ENCODE peak calls at places on chromosomes 1 and 21, in seven cellular contexts. One of them, this sample, is unnamed.

GRCh38 chr1:66527688-66528087 is 6.3 kb upstream of the SGIP1 start:
- DNase-seq in lower leg skin: no peak
- DNase-seq in NCI-H1105: no peak
- DNase-seq in T-helper 2 cell: no peak
- DNase-seq in NAMALWA: no peak
- DNase-seq in OCI-LY7: no peak
- DNase-seq in NCI-H460: no peak
- DNase-seq in this sample: no peak

GRCh38 chr1:67732750-67733151 is 47.8 kb downstream of the GADD45A start:
- DNase-seq in lower leg skin: no peak
- DNase-seq in NAMALWA: peak
- DNase-seq in NCI-H460: no peak
- DNase-seq in NCI-H1105: no peak
- DNase-seq in OCI-LY7: peak
- DNase-seq in T-helper 2 cell: peak
- DNase-seq in this sample: no peak

GRCh38 chr1:95953005-95953404 is 719.0 kb downstream of the RWDD3 start:
- DNase-seq in NCI-H460: no peak
- DNase-seq in NCI-H1105: no peak
- DNase-seq in OCI-LY7: no peak
- DNase-seq in lower leg skin: no peak
- DNase-seq in T-helper 2 cell: no peak
- DNase-seq in NAMALWA: no peak
- DNase-seq in this sample: no peak

GRCh38 chr1:181089777-181090505 is 1.4 kb downstream of the IER5 start:
- DNase-seq in T-helper 2 cell: peak
- DNase-seq in NAMALWA: peak
- DNase-seq in NCI-H460: peak
- DNase-seq in lower leg skin: peak
- DNase-seq in NCI-H1105: peak
- DNase-seq in OCI-LY7: peak
- DNase-seq in this sample: peak

GRCh38 chr1:29416825-29417557 is 180.7 kb downstream of the PTPRU start:
- DNase-seq in T-helper 2 cell: no peak
- DNase-seq in OCI-LY7: no peak
- DNase-seq in NCI-H460: no peak
- DNase-seq in NCI-H1105: no peak
- DNase-seq in lower leg skin: no peak
- DNase-seq in NAMALWA: no peak
- DNase-seq in this sample: no peak

GRCh38 chr1:101738475-101738874 is 258.3 kb downstream of the OLFM3 start:
- DNase-seq in OCI-LY7: no peak
- DNase-seq in NCI-H1105: no peak
- DNase-seq in T-helper 2 cell: no peak
- DNase-seq in lower leg skin: no peak
- DNase-seq in NCI-H460: no peak
- DNase-seq in NAMALWA: no peak
- DNase-seq in this sample: no peak

GRCh38 chr21:38170283-38170682 is 86.5 kb upstream of the KCNJ15 start:
- DNase-seq in lower leg skin: no peak
- DNase-seq in NCI-H1105: no peak
- DNase-seq in NCI-H460: no peak
- DNase-seq in OCI-LY7: no peak
- DNase-seq in T-helper 2 cell: peak
- DNase-seq in NAMALWA: peak
- DNase-seq in this sample: no peak

GRCh38 chr1:22465018-22465565 is 13.4 kb downstream of the ZBTB40 start:
- DNase-seq in NCI-H460: no peak
- DNase-seq in lower leg skin: no peak
- DNase-seq in OCI-LY7: no peak
- DNase-seq in NAMALWA: no peak
- DNase-seq in T-helper 2 cell: no peak
- DNase-seq in NCI-H1105: no peak
- DNase-seq in this sample: no peak

GRCh38 chr1:172144445-172145060 is 275.9 kb upstream of the C1orf105 start:
- DNase-seq in NAMALWA: no peak
- DNase-seq in T-helper 2 cell: no peak
- DNase-seq in lower leg skin: peak
- DNase-seq in NCI-H460: no peak
- DNase-seq in NCI-H1105: no peak
- DNase-seq in OCI-LY7: no peak
- DNase-seq in this sample: no peak

GRCh38 chr1:9413143-9413876 is 120.6 kb downstream of the SPSB1 start:
- DNase-seq in NCI-H1105: no peak
- DNase-seq in NCI-H460: no peak
- DNase-seq in NAMALWA: peak
- DNase-seq in T-helper 2 cell: peak
- DNase-seq in lower leg skin: no peak
- DNase-seq in OCI-LY7: peak
- DNase-seq in this sample: peak

GRCh38 chr1:206744683-206745082 is 25.9 kb upstream of the IL19 start:
- DNase-seq in T-helper 2 cell: peak
- DNase-seq in NAMALWA: no peak
- DNase-seq in lower leg skin: no peak
- DNase-seq in OCI-LY7: no peak
- DNase-seq in NCI-H1105: no peak
- DNase-seq in NCI-H460: no peak
- DNase-seq in this sample: no peak

GRCh38 chr1:32250893-32251716 is at the start of gene LCK:
- DNase-seq in NAMALWA: peak
- DNase-seq in NCI-H1105: no peak
- DNase-seq in NCI-H460: no peak
- DNase-seq in OCI-LY7: peak
- DNase-seq in lower leg skin: no peak
- DNase-seq in T-helper 2 cell: peak
- DNase-seq in this sample: peak

GRCh38 chr1:101101362-101101761 is 75.8 kb upstream of the DPH5 start:
- DNase-seq in lower leg skin: no peak
- DNase-seq in NCI-H1105: no peak
- DNase-seq in OCI-LY7: no peak
- DNase-seq in NCI-H460: no peak
- DNase-seq in NAMALWA: no peak
- DNase-seq in T-helper 2 cell: no peak
- DNase-seq in this sample: no peak

GRCh38 chr1:154386643-154387352 is 18.3 kb upstream of the IL6R start:
- DNase-seq in NCI-H460: no peak
- DNase-seq in NCI-H1105: no peak
- DNase-seq in lower leg skin: no peak
- DNase-seq in NAMALWA: no peak
- DNase-seq in OCI-LY7: peak
- DNase-seq in T-helper 2 cell: peak
- DNase-seq in this sample: peak

GRCh38 chr1:33824321-33824720 is 39.6 kb upstream of the HMGB4 start:
- DNase-seq in T-helper 2 cell: no peak
- DNase-seq in NAMALWA: no peak
- DNase-seq in NCI-H460: no peak
- DNase-seq in lower leg skin: no peak
- DNase-seq in OCI-LY7: no peak
- DNase-seq in NCI-H1105: no peak
- DNase-seq in this sample: no peak

GRCh38 chr1:37556712-37557196 is at the start of gene DNALI1:
- DNase-seq in lower leg skin: peak
- DNase-seq in NCI-H460: no peak
- DNase-seq in OCI-LY7: peak
- DNase-seq in NAMALWA: peak
- DNase-seq in T-helper 2 cell: peak
- DNase-seq in NCI-H1105: peak
- DNase-seq in this sample: peak

GRCh38 chr1:75203415-75204277 is 69.5 kb downstream of the LHX8 start:
- DNase-seq in T-helper 2 cell: peak
- DNase-seq in NCI-H460: peak
- DNase-seq in NAMALWA: peak
- DNase-seq in OCI-LY7: peak
- DNase-seq in NCI-H1105: peak
- DNase-seq in lower leg skin: no peak
- DNase-seq in this sample: no peak

GRCh38 chr1:240706150-240706904 is 94.4 kb upstream of the GREM2 start:
- DNase-seq in OCI-LY7: no peak
- DNase-seq in NAMALWA: no peak
- DNase-seq in T-helper 2 cell: no peak
- DNase-seq in lower leg skin: no peak
- DNase-seq in NCI-H1105: no peak
- DNase-seq in NCI-H460: no peak
- DNase-seq in this sample: no peak

GRCh38 chr1:98733782-98734112 is 72.2 kb downstream of the SNX7 start:
- DNase-seq in lower leg skin: no peak
- DNase-seq in OCI-LY7: no peak
- DNase-seq in NCI-H460: no peak
- DNase-seq in NAMALWA: no peak
- DNase-seq in NCI-H1105: no peak
- DNase-seq in T-helper 2 cell: no peak
- DNase-seq in this sample: no peak

GRCh38 chr1:147534386-147534785 is 6.9 kb upstream of the BCL9 start:
- DNase-seq in NAMALWA: no peak
- DNase-seq in lower leg skin: no peak
- DNase-seq in NCI-H460: no peak
- DNase-seq in NCI-H1105: no peak
- DNase-seq in T-helper 2 cell: no peak
- DNase-seq in OCI-LY7: peak
- DNase-seq in this sample: no peak

GRCh38 chr1:90386899-90387334 is 330.2 kb downstream of the BARHL2 start:
- DNase-seq in lower leg skin: no peak
- DNase-seq in T-helper 2 cell: no peak
- DNase-seq in NCI-H1105: no peak
- DNase-seq in NAMALWA: no peak
- DNase-seq in OCI-LY7: no peak
- DNase-seq in NCI-H460: no peak
- DNase-seq in this sample: no peak

GRCh38 chr21:33236013-33236686 is 6.4 kb downstream of the IFNAR2 start:
- DNase-seq in NAMALWA: no peak
- DNase-seq in NCI-H460: no peak
- DNase-seq in OCI-LY7: no peak
- DNase-seq in T-helper 2 cell: no peak
- DNase-seq in lower leg skin: no peak
- DNase-seq in NCI-H1105: no peak
- DNase-seq in this sample: no peak

GRCh38 chr21:37712204-37712934 is 203.9 kb downstream of the KCNJ6 start:
- DNase-seq in OCI-LY7: peak
- DNase-seq in NCI-H460: peak
- DNase-seq in NAMALWA: peak
- DNase-seq in NCI-H1105: peak
- DNase-seq in lower leg skin: peak
- DNase-seq in T-helper 2 cell: peak
- DNase-seq in this sample: no peak

GRCh38 chr1:55064861-55065263 is 25.5 kb downstream of the PCSK9 start:
- DNase-seq in T-helper 2 cell: no peak
- DNase-seq in NCI-H460: no peak
- DNase-seq in NAMALWA: no peak
- DNase-seq in lower leg skin: no peak
- DNase-seq in OCI-LY7: no peak
- DNase-seq in NCI-H1105: peak
- DNase-seq in this sample: no peak

GRCh38 chr1:154329551-154330131 is 4.3 kb downstream of the ATP8B2 start:
- DNase-seq in NAMALWA: no peak
- DNase-seq in OCI-LY7: no peak
- DNase-seq in T-helper 2 cell: peak
- DNase-seq in lower leg skin: no peak
- DNase-seq in NCI-H460: no peak
- DNase-seq in NCI-H1105: no peak
- DNase-seq in this sample: no peak

GRCh38 chr1:221724931-221725605 is 16.8 kb downstream of the DUSP10 start:
- DNase-seq in NCI-H1105: no peak
- DNase-seq in NAMALWA: no peak
- DNase-seq in lower leg skin: peak
- DNase-seq in T-helper 2 cell: no peak
- DNase-seq in OCI-LY7: no peak
- DNase-seq in NCI-H460: no peak
- DNase-seq in this sample: no peak

This sample was measured in GM06990.